ENCODE peak calls at places on chromosomes 6 and 20, in eight cellular contexts. E, T, F, A, K, I, U and M are unnamed samples.

GRCh38 chr6:74734901-74735300 is 471.0 kb downstream of the COL12A1 start:
- DNase-seq in K (no peak), T (no peak), I (no peak), A (no peak), F (no peak), U (no peak), E (no peak), M (no peak)

GRCh38 chr6:150238294-150238693 is 95.5 kb downstream of the PPP1R14C start:
- DNase-seq in U (no peak), T (no peak), K (peak; percentile 58), I (no peak), A (no peak), F (no peak), E (no peak), M (peak; percentile 27)

GRCh38 chr20:56244259-56244658 is 4.3 kb upstream of the MC3R start:
- DNase-seq in U (no peak), E (no peak), A (no peak), I (no peak), F (no peak), K (no peak), T (no peak), M (no peak)

GRCh38 chr6:63380265-63380664 is 60.5 kb upstream of the LGSN start:
- DNase-seq in T (no peak), F (no peak), U (no peak), I (no peak), A (no peak), K (no peak), E (no peak), M (no peak)

GRCh38 chr6:157034433-157035230 is 257.5 kb downstream of the ARID1B start:
- DNase-seq in A (no peak), E (peak; percentile 24), I (no peak), K (peak; percentile 83), T (no peak), U (no peak), F (peak; percentile 68), M (no peak)

GRCh38 chr6:110319843-110320242 is 38.3 kb downstream of the METTL24 start:
- DNase-seq in F (no peak), A (no peak), K (no peak), I (no peak), U (no peak), T (no peak), E (no peak), M (no peak)

GRCh38 chr6:161481786-161482516 is 208.1 kb upstream of the AGPAT4 start:
- DNase-seq in U (no peak), I (no peak), E (no peak), T (no peak), K (peak; percentile 16), F (no peak), A (no peak), M (no peak)

GRCh38 chr6:135440087-135440792 is 57.3 kb downstream of the AHI1 start:
- DNase-seq in K (no peak), I (no peak), F (no peak), U (no peak), T (no peak), A (no peak), E (no peak), M (no peak)

GRCh38 chr6:137820425-137820824 is 46.6 kb upstream of the TNFAIP3 start:
- DNase-seq in U (no peak), I (no peak), K (peak; percentile 65), T (no peak), A (no peak), F (no peak), E (no peak), M (no peak)

GRCh38 chr20:38337561-38338140 is 8.6 kb upstream of the LBP start:
- DNase-seq in U (no peak), T (no peak), E (no peak), A (peak; percentile 60), I (no peak), K (peak; percentile 21), F (peak; percentile 63), M (no peak)

GRCh38 chr6:122996797-122997520 is 924 bp downstream of the CLVS2 start:
- DNase-seq in U (no peak), F (no peak), E (no peak), T (no peak), A (peak; percentile 38), K (no peak), I (no peak), M (no peak)

GRCh38 chr6:100512203-100512862 is 47.6 kb upstream of the SIM1 start:
- DNase-seq in T (no peak), I (no peak), E (no peak), F (peak; percentile 14), A (no peak), U (no peak), K (peak; percentile 33), M (no peak)

GRCh38 chr20:41654884-41655283 is 36.7 kb upstream of the CHD6 start:
- DNase-seq in T (peak; percentile 54), U (no peak), K (peak; percentile 23), F (peak; percentile 53), E (no peak), A (no peak), I (no peak), M (no peak)

GRCh38 chr20:3334156-3334943 is 73.1 kb downstream of the DNAAF9 start:
- DNase-seq in F (no peak), I (no peak), A (no peak), T (no peak), E (no peak), K (no peak), U (no peak), M (no peak)

GRCh38 chr6:43759926-43760798 is 9.8 kb upstream of the VEGFA start:
- DNase-seq in I (no peak), K (no peak), T (no peak), A (no peak), U (no peak), F (no peak), E (no peak), M (no peak)

GRCh38 chr6:111347589-111347988 is 135.4 kb downstream of the REV3L start:
- DNase-seq in T (no peak), A (no peak), I (no peak), F (no peak), K (no peak), U (no peak), E (no peak), M (no peak)

GRCh38 chr20:38460040-38460623 is 12.5 kb upstream of the RALGAPB start:
- DNase-seq in I (no peak), U (no peak), A (peak; percentile 33), K (peak; percentile 92), T (peak; percentile 95), F (peak; percentile 94), E (no peak), M (no peak)

GRCh38 chr6:135180458-135181332 is at the start of gene MYB:
- DNase-seq in I (no peak), T (peak; percentile 85), U (peak; percentile 77), E (peak; percentile 66), F (peak; percentile 75), A (no peak), K (peak; percentile 54), M (peak; percentile 84)

GRCh38 chr20:50449789-50450492 is 60.2 kb upstream of the PTPN1 start:
- DNase-seq in F (no peak), U (no peak), A (no peak), E (peak; percentile 2), K (no peak), I (no peak), T (no peak), M (no peak)